ENCODE peak calls at places on chromosomes 2 and 18, in six cellular contexts. R is cardiac fibroblast, Z is activated B cell treated with CpG ODN at 0.5 μM for 24 hours, Y is tibial nerve, N is dorsolateral prefrontal cortex, B is hepatocyte. P is an unnamed sample.

GRCh38 chr2:229051798-229052197 is 219.3 kb downstream of the PID1 start:
- DNase-seq in R (no peak), Z (no peak), Y (no peak), N (no peak), B (no peak), P (no peak)

GRCh38 chr2:195451160-195451559 is 205.9 kb upstream of the SLC39A10 start:
- DNase-seq in R (no peak), Z (no peak), Y (no peak), N (no peak), B (no peak), P (no peak)

GRCh38 chr2:182672471-182673165 is 43.4 kb upstream of the DNAJC10 start:
- DNase-seq in R (peak; percentile 87), Z (no peak), Y (no peak), N (no peak), B (peak; percentile 42), P (no peak)

GRCh38 chr18:8889479-8889878 is 184.1 kb downstream of the MTCL1 start:
- DNase-seq in R (peak; percentile 23), Z (no peak), Y (no peak), N (no peak), B (no peak), P (no peak)

GRCh38 chr18:46042571-46043123 is 29.4 kb downstream of the PSTPIP2 start:
- DNase-seq in R (peak; percentile 88), Z (no peak), Y (no peak), N (no peak), B (no peak), P (no peak)

GRCh38 chr2:179107737-179108136 is 57.8 kb upstream of the CCDC141 start:
- DNase-seq in R (peak; percentile 77), Z (no peak), Y (no peak), N (no peak), B (peak; percentile 35), P (no peak)

GRCh38 chr2:68774569-68775271 is 40.1 kb downstream of the ARHGAP25 start:
- DNase-seq in R (peak; percentile 77), Z (peak; percentile 71), Y (peak; percentile 27), N (no peak), B (no peak), P (peak; percentile 91)

GRCh38 chr2:148614332-148615049 is 30.1 kb upstream of the EPC2 start:
- DNase-seq in R (peak; percentile 16), Z (no peak), Y (no peak), N (no peak), B (peak; percentile 65), P (peak; percentile 48)

GRCh38 chr18:60411715-60412114 is 39.1 kb upstream of the MC4R start:
- DNase-seq in R (no peak), Z (no peak), Y (no peak), N (no peak), B (peak; percentile 7), P (no peak)

GRCh38 chr2:125746321-125746983 is 909.5 kb upstream of the GYPC start:
- DNase-seq in R (no peak), Z (no peak), Y (no peak), N (no peak), B (no peak), P (no peak)

GRCh38 chr2:69456950-69457445 is 19.8 kb upstream of the NFU1 start:
- DNase-seq in R (no peak), Z (no peak), Y (no peak), N (no peak), B (no peak), P (no peak)

GRCh38 chr2:73984922-73985317 is 210 bp downstream of the TET3 start:
- DNase-seq in R (no peak), Z (peak; percentile 78), Y (no peak), N (no peak), B (peak; percentile 78), P (no peak)

GRCh38 chr2:73986085-73986680 is 1.5 kb downstream of the TET3 start:
- DNase-seq in R (no peak), Z (peak; percentile 30), Y (no peak), N (no peak), B (no peak), P (no peak)

GRCh38 chr2:73987948-73988700 is 3.4 kb downstream of the TET3 start:
- DNase-seq in R (no peak), Z (no peak), Y (no peak), N (no peak), B (no peak), P (no peak)

GRCh38 chr2:73985318-73986084 is 791 bp downstream of the TET3 start:
- DNase-seq in R (peak; percentile 60), Z (peak; percentile 81), Y (no peak), N (no peak), B (peak; percentile 76), P (peak; percentile 80)

GRCh38 chr2:73987109-73987947 is 2.6 kb downstream of the TET3 start:
- DNase-seq in R (no peak), Z (no peak), Y (no peak), N (no peak), B (peak; percentile 68), P (peak; percentile 62)
- TF ChIP-seq CTCF in R (no peak), Z (no peak), Y (no peak), N (peak; percentile 45), B (peak; percentile 41), P (peak; percentile 60)

GRCh38 chr2:54704688-54705605 is 18.5 kb upstream of the EML6 start:
- DNase-seq in R (peak; percentile 87), Z (no peak), Y (no peak), N (no peak), B (peak; percentile 64), P (no peak)
- TF ChIP-seq CTCF in R (peak; percentile 28), Z (no peak), Y (peak; percentile 74), N (peak; percentile 74), B (peak; percentile 73), P (peak; percentile 78)

GRCh38 chr2:112807233-112807807 is 23.0 kb upstream of the IL1A start:
- DNase-seq in R (no peak), Z (no peak), Y (no peak), N (no peak), B (no peak), P (no peak)
- TF ChIP-seq CTCF in R (peak; percentile 23), Z (no peak), Y (no peak), N (peak; percentile 30), B (no peak), P (peak; percentile 44)

DNA sequence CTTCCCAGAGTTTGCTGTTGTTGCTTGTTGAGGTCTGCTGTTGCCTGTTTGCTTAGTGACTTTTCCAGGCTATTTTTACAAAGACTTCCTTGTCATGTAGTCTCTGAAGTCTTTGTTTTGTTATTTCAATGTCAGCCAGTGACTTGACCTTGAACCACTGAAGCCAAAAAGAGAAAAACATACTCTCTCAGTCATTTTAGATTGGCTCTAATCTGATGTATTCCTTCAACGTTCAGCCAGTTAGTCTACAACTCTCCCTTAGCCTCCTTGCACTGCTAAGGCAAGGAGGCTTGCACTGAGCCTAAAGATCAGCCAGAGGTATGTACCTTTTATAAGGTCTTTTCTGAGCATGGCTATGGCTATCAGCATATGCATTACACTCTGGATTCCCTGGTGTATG is 27.9 kb downstream of the KIAA1328 start:
- DNase-seq in R (no peak), Z (no peak), Y (no peak), N (no peak), B (no peak), P (no peak)
- TF ChIP-seq CTCF in R (no peak), Z (no peak), Y (no peak), N (no peak), B (no peak), P (no peak)

GRCh38 chr2:191869178-191869577 is 22.3 kb upstream of the CAVIN2 start:
- DNase-seq in R (peak; percentile 55), Z (no peak), Y (no peak), N (peak; percentile 9), B (peak; percentile 60), P (no peak)
- TF ChIP-seq CTCF in R (peak; percentile 39), Z (no peak), Y (no peak), N (peak; percentile 35), B (peak; percentile 51), P (no peak)

GRCh38 chr2:161570424-161571050 is 53.7 kb upstream of the SLC4A10 start:
- DNase-seq in R (peak; percentile 3), Z (no peak), Y (no peak), N (no peak), B (no peak), P (no peak)
- TF ChIP-seq CTCF in R (peak; percentile 26), Z (no peak), Y (no peak), N (peak; percentile 30), B (no peak), P (no peak)

DNA sequence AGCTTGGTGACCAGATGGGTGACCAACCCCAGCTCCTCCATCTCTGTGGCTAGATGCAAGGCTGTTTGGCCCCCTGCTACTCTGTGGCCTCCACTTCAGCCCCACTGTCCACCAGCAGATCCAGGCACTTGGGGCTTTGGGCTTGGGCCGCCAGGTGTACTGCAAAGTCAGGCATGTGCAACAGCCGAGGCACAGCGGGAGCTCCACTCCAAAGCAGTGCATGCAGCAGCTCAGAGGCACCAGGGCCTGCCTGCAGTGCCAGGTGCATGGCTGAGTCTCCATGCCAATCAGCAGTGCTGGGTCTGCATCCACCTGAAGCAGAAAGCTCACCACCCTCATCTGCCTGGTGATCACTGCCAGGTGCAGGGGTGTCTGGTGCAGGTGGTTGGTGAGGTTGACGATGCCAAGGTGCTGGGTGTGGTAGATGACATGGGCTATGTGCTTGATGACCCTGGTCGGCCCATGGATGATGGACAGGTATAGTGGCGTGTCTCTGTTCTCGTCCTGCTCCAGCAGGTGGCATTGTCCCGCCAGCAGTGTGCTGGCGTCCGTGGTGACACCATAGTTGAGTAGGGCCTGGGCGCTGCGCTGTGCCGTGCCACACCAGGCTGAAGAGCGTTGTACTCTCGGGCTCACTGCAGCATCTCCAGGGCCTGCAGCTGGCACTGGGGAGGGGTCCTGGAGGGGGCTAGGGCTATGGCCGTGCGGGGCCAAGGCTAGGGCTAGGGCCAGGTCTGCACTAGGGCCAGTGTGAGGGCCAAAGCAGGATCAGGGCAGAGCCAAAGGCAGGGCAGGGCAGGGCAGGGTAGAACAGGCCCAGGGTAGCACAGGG is 1.0 kb upstream of the ANKRD62 start:
- DNase-seq in R (no peak), Z (no peak), Y (no peak), N (no peak), B (peak; percentile 57), P (no peak)
- TF ChIP-seq CTCF in R (no peak), Z (no peak), Y (no peak), N (no peak), B (peak; percentile 43), P (no peak)

DNA sequence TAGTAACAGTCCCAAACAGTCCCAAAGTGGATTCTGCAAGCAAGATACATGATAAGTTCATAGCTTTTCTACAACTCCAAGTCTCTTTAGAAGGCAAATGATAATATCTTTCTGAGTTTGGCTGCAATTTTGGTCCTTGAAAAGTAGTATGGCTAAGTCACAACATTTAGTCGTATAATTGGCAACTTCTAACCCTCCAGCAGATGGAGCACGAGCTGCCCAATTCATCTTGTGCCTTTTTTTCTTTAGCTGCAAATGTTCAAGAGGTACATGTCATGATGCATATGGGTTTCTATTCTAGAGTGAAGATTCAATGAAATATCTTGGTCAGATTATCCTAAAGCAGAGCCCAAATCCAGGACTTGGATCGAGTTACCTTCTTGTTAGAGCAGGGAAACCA is 127.0 kb upstream of the KLHL14 start:
- DNase-seq in R (peak; percentile 52), Z (no peak), Y (no peak), N (no peak), B (no peak), P (no peak)
- TF ChIP-seq CTCF in R (peak; percentile 45), Z (no peak), Y (no peak), N (no peak), B (no peak), P (no peak)